ENCODE peak calls at places on chromosome 6, in four cellular contexts. Z is K562, B is HepG2, D is WTC11. W is an unnamed sample.

GRCh38 chr6:30544666-30545272 is 11.5 kb downstream of the GNL1 start:
- DNase-seq in Z (peak), B (peak), D (no peak), W (no peak)

GRCh38 chr6:131293472-131293911 is 158.2 kb downstream of the AKAP7 start:
- DNase-seq in Z (no peak), B (peak), D (no peak), W (no peak)

GRCh38 chr6:136184738-136185137 is 65.4 kb downstream of the MTFR2 start:
- DNase-seq in Z (no peak), B (no peak), D (no peak), W (no peak)

GRCh38 chr6:19181252-19181651 is 655.9 kb upstream of the ID4 start:
- DNase-seq in Z (no peak), B (no peak), D (no peak), W (no peak)

GRCh38 chr6:6678185-6678671 is 89.7 kb downstream of the LY86 start:
- DNase-seq in Z (peak), B (peak), D (no peak), W (no peak)

GRCh38 chr6:15246217-15247211 is 645 bp downstream of the JARID2 start:
- DNase-seq in Z (no peak), B (no peak), D (no peak), W (no peak)

GRCh38 chr6:14037402-14038277 is 79.9 kb upstream of the CD83 start:
- DNase-seq in Z (no peak), B (no peak), D (no peak), W (no peak)

GRCh38 chr6:85449388-85449817 is 480 bp upstream of the NT5E start:
- DNase-seq in Z (no peak), B (no peak), D (no peak), W (peak)

GRCh38 chr6:44050872-44051421 is 76.3 kb downstream of the MRPL14 start:
- DNase-seq in Z (no peak), B (no peak), D (no peak), W (no peak)

GRCh38 chr6:165060636-165061190 is 248.7 kb downstream of the C6orf118 start:
- DNase-seq in Z (no peak), B (no peak), D (no peak), W (no peak)

GRCh38 chr6:170584954-170585498 is 589 bp upstream of the PDCD2 start:
- DNase-seq in Z (no peak), B (no peak), D (peak), W (no peak)

GRCh38 chr6:45388328-45388727 is 10.6 kb upstream of the SUPT3H start:
- DNase-seq in Z (no peak), B (no peak), D (no peak), W (no peak)

GRCh38 chr6:89034586-89035251 is 45.8 kb upstream of the PNRC1 start:
- DNase-seq in Z (no peak), B (peak), D (no peak), W (no peak)

GRCh38 chr6:11366934-11367637 is 134.6 kb upstream of the NEDD9 start:
- DNase-seq in Z (no peak), B (no peak), D (no peak), W (no peak)

GRCh38 chr6:149560736-149561135 is 5.4 kb upstream of the GINM1 start:
- DNase-seq in Z (no peak), B (no peak), D (peak), W (no peak)

DNA sequence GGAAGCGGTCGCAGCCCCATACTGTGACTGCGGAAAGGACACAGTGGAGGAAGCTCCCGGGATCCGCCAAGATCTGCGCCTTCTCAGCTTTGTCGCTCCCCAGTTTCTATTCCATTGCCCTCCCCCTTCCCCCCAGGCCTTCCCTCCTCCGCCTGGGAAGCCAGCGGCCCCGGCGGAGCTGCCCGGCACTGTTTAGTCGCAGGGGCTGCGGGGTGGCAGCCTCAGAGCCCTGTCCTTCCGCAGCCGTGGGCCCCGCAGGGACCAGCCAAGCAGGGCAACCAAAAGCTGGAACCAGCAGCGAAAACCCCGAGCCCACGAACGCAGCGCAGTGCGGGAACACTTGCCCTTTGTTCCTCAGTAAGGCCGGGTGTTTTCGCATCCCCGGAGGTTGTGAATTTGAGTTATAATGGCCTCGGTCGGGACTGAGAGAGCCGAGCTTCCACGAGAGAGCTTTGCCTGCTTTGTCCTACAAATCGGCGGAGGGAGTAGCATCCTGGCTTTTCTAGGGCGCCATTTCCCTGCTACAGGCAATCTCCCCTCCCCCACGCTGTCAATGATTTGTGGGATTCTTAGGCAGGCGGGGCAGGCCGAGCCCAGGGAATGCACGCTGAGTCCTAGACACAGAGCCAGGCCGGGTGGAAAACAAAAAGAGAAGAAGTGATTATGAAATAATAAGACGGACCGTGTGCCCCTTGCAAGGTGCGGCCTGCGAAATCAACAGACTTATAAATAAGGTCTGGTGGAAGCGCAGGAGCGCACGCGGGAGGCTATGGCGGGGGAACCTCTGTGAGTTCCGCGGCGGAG is 4.0 kb upstream of the TUBB2B start:
- DNase-seq in Z (no peak), B (peak), D (peak), W (no peak)
- TF ChIP-seq CBFB in Z (no peak), B (no peak), D (no peak), W (no peak)

GRCh38 chr6:158219229-158219628 is 51.1 kb downstream of the GTF2H5 start:
- DNase-seq in Z (no peak), B (no peak), D (no peak), W (no peak)
- TF ChIP-seq CBFB in Z (no peak), B (no peak), D (no peak), W (no peak)

DNA sequence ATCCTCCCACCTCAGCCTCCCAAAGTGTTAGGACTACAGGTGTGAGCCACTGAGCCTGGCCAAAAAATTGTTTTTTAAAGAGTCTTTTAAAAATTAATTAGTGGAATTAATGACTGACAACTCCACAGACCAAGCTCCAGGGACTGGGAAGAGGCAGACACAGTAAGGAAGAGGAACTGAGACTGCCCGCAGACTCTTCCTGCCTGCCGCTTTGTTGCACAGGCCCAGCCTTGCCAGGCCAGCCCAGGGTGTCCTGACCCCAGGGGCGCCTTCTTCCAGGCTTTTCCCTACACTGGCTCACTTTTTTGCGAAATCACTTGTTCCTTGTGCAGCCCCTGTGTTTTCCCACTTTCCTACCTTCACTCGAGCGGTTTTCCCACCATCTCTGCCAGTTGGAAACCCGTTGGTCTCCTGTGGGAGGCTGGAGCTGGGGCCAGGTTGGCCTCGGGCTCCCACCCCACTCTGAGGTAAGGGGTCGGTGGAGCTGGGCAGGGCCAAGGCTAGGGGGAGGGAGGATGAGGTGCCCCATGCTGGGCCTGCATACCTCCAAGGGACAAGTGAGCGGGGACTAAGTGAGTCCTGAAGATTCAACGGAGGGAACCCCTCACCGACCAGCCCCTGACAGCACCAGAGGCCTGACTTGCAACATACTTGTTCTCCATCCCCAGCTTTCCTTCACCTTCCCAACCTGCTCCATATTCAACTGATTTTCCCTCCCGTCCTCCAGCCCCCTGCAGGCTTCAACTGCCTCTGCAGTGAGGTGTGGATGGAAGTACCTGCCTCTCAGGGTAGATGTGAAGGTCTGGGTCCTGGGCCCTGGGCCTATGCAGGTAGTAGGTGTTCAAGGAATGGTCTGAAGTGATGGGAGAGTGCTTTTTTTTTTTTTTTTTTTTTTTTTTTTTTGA is 23.5 kb upstream of the SMIM29 start:
- DNase-seq in Z (peak), B (peak), D (peak), W (no peak)
- TF ChIP-seq CBFB in Z (no peak), B (no peak), D (no peak), W (no peak)

DNA sequence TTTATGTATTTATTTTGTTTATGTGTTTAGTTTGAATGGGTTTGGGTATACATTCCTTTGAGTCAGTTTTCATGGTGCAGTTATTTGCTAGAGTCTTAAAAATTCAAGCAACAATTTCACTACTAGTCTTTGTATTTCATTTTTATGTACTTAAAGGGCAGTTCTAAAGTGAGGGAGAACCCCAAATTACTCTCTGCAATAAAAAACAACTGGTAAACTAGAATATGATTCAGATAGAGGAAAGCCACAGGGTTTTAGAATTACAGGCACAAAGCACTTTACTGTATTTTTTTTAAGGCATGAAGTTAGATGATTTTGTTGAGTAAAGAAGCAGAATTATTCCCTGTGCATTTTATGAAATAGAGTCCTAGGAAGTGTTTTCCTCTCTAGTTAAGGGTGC is 183.3 kb downstream of the ARID1B start:
- DNase-seq in Z (no peak), B (no peak), D (no peak), W (no peak)
- TF ChIP-seq CBFB in Z (no peak), B (no peak), D (no peak), W (no peak)

DNA sequence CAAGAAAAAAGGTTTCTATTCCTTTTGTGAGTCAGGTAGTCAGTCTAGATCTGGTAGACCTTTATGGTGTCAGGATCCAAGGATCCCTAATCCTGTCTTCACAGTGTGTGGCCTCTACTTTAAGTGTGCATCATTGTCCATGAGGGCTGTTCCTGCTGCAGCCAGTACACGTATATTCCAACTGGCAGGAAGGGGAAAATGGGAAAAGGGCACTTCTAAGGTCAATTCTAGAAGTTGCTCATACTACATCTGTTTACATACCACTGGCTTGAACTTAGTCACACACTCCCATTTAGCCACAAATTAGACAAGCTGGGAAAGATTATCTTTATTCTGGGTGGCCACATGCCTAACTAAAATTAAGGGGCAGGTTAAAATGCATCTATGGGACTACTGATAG is 9.7 kb upstream of the MMS22L start:
- DNase-seq in Z (no peak), B (no peak), D (no peak), W (no peak)
- TF ChIP-seq CBFB in Z (no peak), B (no peak), D (no peak), W (no peak)

DNA sequence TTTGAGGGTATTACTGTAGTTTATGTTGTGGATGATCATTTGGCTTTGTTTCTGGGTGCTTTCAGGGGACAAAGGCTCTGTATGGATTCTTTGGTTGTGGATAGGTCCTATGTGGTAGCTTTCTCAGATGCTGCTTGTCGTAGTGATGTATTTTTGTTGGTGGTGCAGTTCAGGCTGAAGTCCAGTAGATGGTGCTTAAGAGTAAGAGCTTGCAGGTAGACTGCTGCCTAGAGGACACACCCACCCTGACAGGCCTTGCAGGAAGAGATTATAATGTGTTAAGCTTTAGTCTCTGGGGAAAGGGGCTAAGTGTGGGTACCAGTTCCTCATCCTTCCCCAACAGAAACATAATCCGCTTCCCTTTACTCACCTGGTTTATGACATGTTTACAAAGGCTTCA is 62.6 kb upstream of the ADGRB3 start:
- DNase-seq in Z (peak), B (peak), D (peak), W (peak)
- TF ChIP-seq CBFB in Z (no peak), B (no peak), D (no peak), W (no peak)

GRCh38 chr6:162029873-162030576 is 697.5 kb downstream of the PRKN start:
- DNase-seq in Z (no peak), B (no peak), D (no peak), W (no peak)

GRCh38 chr6:162026843-162027242 is 700.7 kb downstream of the PRKN start:
- DNase-seq in Z (no peak), B (no peak), D (no peak), W (no peak)

GRCh38 chr6:162032620-162033019 is 694.9 kb downstream of the PRKN start:
- DNase-seq in Z (no peak), B (no peak), D (no peak), W (no peak)
- TF ChIP-seq CBFB in Z (no peak), B (no peak), D (no peak), W (no peak)